ENCODE peak calls at places on chromosome 5, in five cellular contexts. One of them, this sample, is unnamed.

GRCh38 chr5:177552839-177553455 is 1.4 kb downstream of the FAM193B start:
- DNase-seq in HCT116: no peak
- DNase-seq in K562: no peak
- DNase-seq in GM12878: no peak
- DNase-seq in SK-N-SH: peak; percentile 54
- DNase-seq in this sample: peak; percentile 29

GRCh38 chr5:163505049-163505474 is 357 bp upstream of the MAT2B start:
- DNase-seq in GM12878: no peak
- DNase-seq in HCT116: no peak
- DNase-seq in K562: no peak
- DNase-seq in SK-N-SH: no peak
- DNase-seq in this sample: no peak

GRCh38 chr5:82018462-82018861 is 46.6 kb downstream of the ATG10 start:
- DNase-seq in GM12878: no peak
- DNase-seq in HCT116: no peak
- DNase-seq in K562: peak; percentile 32
- DNase-seq in SK-N-SH: no peak
- DNase-seq in this sample: peak; percentile 80

GRCh38 chr5:168075387-168075786 is 216.1 kb upstream of the WWC1 start:
- DNase-seq in K562: no peak
- DNase-seq in HCT116: no peak
- DNase-seq in GM12878: no peak
- DNase-seq in SK-N-SH: no peak
- DNase-seq in this sample: no peak

GRCh38 chr5:91126448-91126847 is 256.7 kb downstream of the ARRDC3 start:
- DNase-seq in HCT116: no peak
- DNase-seq in GM12878: no peak
- DNase-seq in SK-N-SH: no peak
- DNase-seq in K562: no peak
- DNase-seq in this sample: no peak

GRCh38 chr5:52007230-52007858 is 624.1 kb downstream of the ISL1 start:
- DNase-seq in HCT116: peak; percentile 16
- DNase-seq in GM12878: no peak
- DNase-seq in K562: peak; percentile 4
- DNase-seq in SK-N-SH: peak; percentile 44
- DNase-seq in this sample: peak; percentile 33

GRCh38 chr5:73370620-73371583 is 77.7 kb downstream of the FOXD1 start:
- DNase-seq in SK-N-SH: no peak
- DNase-seq in GM12878: no peak
- DNase-seq in HCT116: peak; percentile 94
- DNase-seq in K562: no peak
- DNase-seq in this sample: no peak

GRCh38 chr5:34674226-34674625 is 18.1 kb downstream of the RAI14 start:
- DNase-seq in K562: no peak
- DNase-seq in SK-N-SH: no peak
- DNase-seq in HCT116: no peak
- DNase-seq in GM12878: no peak
- DNase-seq in this sample: no peak

GRCh38 chr5:141649056-141649688 is 2.0 kb downstream of the FCHSD1 start:
- DNase-seq in K562: no peak
- DNase-seq in GM12878: no peak
- DNase-seq in SK-N-SH: no peak
- DNase-seq in HCT116: no peak
- DNase-seq in this sample: no peak

GRCh38 chr5:14153932-14154646 is 10.9 kb downstream of the TRIO start:
- DNase-seq in K562: no peak
- DNase-seq in SK-N-SH: no peak
- DNase-seq in GM12878: no peak
- DNase-seq in HCT116: no peak
- DNase-seq in this sample: no peak

GRCh38 chr5:10567781-10568321 is 4.0 kb downstream of the ANKRD33B start:
- DNase-seq in HCT116: no peak
- DNase-seq in SK-N-SH: no peak
- DNase-seq in GM12878: no peak
- DNase-seq in K562: peak; percentile 6
- DNase-seq in this sample: no peak

GRCh38 chr5:80254767-80255424 is 952 bp downstream of the SERINC5 start:
- DNase-seq in SK-N-SH: peak; percentile 42
- DNase-seq in K562: no peak
- DNase-seq in HCT116: no peak
- DNase-seq in GM12878: no peak
- DNase-seq in this sample: no peak

GRCh38 chr5:139514486-139514856 is 31.9 kb upstream of the STING1 start:
- DNase-seq in GM12878: no peak
- DNase-seq in SK-N-SH: no peak
- DNase-seq in HCT116: no peak
- DNase-seq in K562: no peak
- DNase-seq in this sample: no peak

GRCh38 chr5:134524826-134525686 is at the start of gene JADE2:
- DNase-seq in K562: peak; percentile 75
- DNase-seq in HCT116: no peak
- DNase-seq in GM12878: no peak
- DNase-seq in SK-N-SH: peak; percentile 86
- DNase-seq in this sample: peak; percentile 40

GRCh38 chr5:133287500-133287899 is 235.7 kb downstream of the HSPA4 start:
- DNase-seq in SK-N-SH: peak; percentile 79
- DNase-seq in K562: peak; percentile 20
- DNase-seq in GM12878: no peak
- DNase-seq in HCT116: peak; percentile 28
- DNase-seq in this sample: peak; percentile 12

GRCh38 chr5:9207820-9208418 is 338.0 kb downstream of the SEMA5A start:
- DNase-seq in SK-N-SH: peak; percentile 32
- DNase-seq in K562: peak; percentile 41
- DNase-seq in HCT116: peak; percentile 3
- DNase-seq in GM12878: no peak
- DNase-seq in this sample: peak; percentile 34

GRCh38 chr5:171571663-171572062 is 152.2 kb downstream of the FGF18 start:
- DNase-seq in K562: no peak
- DNase-seq in HCT116: no peak
- DNase-seq in SK-N-SH: no peak
- DNase-seq in GM12878: no peak
- DNase-seq in this sample: no peak

GRCh38 chr5:113474100-113474700 is 14.1 kb downstream of the MCC start:
- DNase-seq in SK-N-SH: no peak
- DNase-seq in HCT116: no peak
- DNase-seq in K562: peak; percentile 83
- DNase-seq in GM12878: no peak
- DNase-seq in this sample: no peak

GRCh38 chr5:124253421-124253820 is 493.0 kb downstream of the ZNF608 start:
- DNase-seq in GM12878: no peak
- DNase-seq in K562: no peak
- DNase-seq in HCT116: no peak
- DNase-seq in SK-N-SH: no peak
- DNase-seq in this sample: no peak

GRCh38 chr5:136080113-136080482 is 51.3 kb downstream of the TGFBI start:
- DNase-seq in HCT116: no peak
- DNase-seq in SK-N-SH: no peak
- DNase-seq in GM12878: no peak
- DNase-seq in K562: no peak
- DNase-seq in this sample: no peak

GRCh38 chr5:33048315-33048714 is 337.2 kb downstream of the NPR3 start:
- DNase-seq in K562: no peak
- DNase-seq in SK-N-SH: no peak
- DNase-seq in GM12878: no peak
- DNase-seq in HCT116: no peak
- DNase-seq in this sample: no peak

DNA sequence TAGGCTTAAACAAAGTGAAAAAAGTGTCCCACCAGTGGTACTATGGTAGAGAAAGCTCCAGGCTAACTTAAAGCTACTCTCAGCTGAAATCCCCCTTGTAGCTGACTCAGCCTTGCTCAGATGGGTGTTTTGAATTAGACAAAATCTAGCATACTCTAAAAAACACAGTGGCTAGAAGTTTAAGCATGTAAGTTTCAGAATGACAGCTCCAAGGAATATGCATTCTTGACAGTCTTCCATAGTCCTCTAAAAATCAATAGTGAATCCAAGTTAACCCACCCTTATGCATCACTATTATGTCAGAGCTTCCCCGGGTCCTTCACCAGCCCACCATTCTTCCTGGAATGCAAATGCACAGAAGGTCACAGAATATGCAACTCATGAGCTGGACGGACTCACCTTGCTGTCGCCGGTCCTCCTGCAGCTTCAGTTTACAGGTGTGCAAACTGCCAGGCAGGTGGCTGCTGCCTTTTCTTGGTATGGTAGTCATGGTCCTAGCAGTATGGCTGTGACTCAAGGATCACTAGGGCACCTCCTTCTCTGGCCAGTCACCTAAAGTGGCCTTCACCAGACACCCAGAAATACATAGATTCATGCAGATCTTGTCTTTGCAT is 668 bp downstream of the RANBP3L start:
- DNase-seq in GM12878: no peak
- DNase-seq in SK-N-SH: no peak
- DNase-seq in K562: no peak
- DNase-seq in HCT116: no peak
- DNase-seq in this sample: no peak
- TF ChIP-seq ZBTB33 in GM12878: no peak
- TF ChIP-seq ZBTB33 in SK-N-SH: no peak
- TF ChIP-seq ZBTB33 in K562: no peak
- TF ChIP-seq ZBTB33 in HCT116: no peak
- TF ChIP-seq ZBTB33 in this sample: no peak

DNA sequence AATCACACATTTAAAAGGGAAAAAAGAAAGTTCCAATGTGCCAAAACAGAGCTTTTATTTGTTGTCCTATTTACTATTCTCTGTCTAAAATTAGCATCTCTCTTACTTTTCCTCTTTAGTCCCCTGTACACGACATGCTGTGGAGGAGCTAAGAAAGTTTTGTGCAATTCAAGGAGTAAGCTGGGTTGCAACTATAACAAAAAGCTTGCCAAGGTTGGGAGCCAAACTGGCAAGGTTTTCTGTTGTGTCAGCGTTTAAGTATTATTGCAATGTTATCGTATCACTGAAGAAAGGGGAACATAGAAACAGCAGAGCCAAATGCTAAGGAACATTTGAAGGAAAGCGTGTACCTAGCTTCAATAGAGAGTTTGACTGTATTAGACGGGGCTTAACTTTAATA is 680.8 kb downstream of the CETN3 start:
- DNase-seq in HCT116: no peak
- DNase-seq in GM12878: no peak
- DNase-seq in SK-N-SH: no peak
- DNase-seq in K562: no peak
- DNase-seq in this sample: no peak
- TF ChIP-seq ZBTB33 in HCT116: no peak
- TF ChIP-seq ZBTB33 in GM12878: no peak
- TF ChIP-seq ZBTB33 in SK-N-SH: no peak
- TF ChIP-seq ZBTB33 in K562: no peak
- TF ChIP-seq ZBTB33 in this sample: no peak

GRCh38 chr5:7904170-7904569 is 35.2 kb downstream of the MTRR start:
- DNase-seq in GM12878: no peak
- DNase-seq in HCT116: no peak
- DNase-seq in K562: no peak
- DNase-seq in SK-N-SH: no peak
- DNase-seq in this sample: peak; percentile 5
- TF ChIP-seq ZBTB33 in GM12878: no peak
- TF ChIP-seq ZBTB33 in HCT116: no peak
- TF ChIP-seq ZBTB33 in K562: no peak
- TF ChIP-seq ZBTB33 in SK-N-SH: no peak
- TF ChIP-seq ZBTB33 in this sample: no peak

DNA sequence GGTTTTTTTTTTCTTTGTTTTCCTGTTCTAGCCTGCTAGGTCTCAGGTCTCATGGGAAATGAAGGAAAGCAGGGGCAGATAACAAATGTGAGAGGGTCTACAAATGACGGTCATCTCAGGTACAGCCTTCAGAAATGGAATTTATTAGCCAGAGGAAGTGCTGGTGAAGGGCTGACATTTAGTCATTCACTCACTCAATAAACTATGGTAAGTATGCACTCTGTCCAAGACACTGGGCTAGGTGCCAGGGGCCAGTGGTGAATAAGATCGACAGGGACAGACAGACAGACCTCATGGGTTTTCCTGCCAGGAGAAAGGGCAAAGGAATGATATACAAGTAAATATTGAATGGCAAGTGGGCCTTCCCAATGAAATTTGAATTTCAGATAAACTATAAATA is 6.3 kb downstream of the PDE6A start:
- DNase-seq in GM12878: no peak
- DNase-seq in SK-N-SH: no peak
- DNase-seq in HCT116: no peak
- DNase-seq in K562: no peak
- DNase-seq in this sample: no peak
- TF ChIP-seq ZBTB33 in GM12878: no peak
- TF ChIP-seq ZBTB33 in SK-N-SH: no peak
- TF ChIP-seq ZBTB33 in HCT116: no peak
- TF ChIP-seq ZBTB33 in K562: no peak
- TF ChIP-seq ZBTB33 in this sample: no peak

This sample was measured in HepG2.